ENCODE peak calls at places on chromosome 5, in nine cellular contexts. X is H54, M is body of pancreas, B is sigmoid colon, O is tibial nerve, P is A549, E is stomach, D is GM12891, R is uterus. L is an unnamed sample.

GRCh38 chr5:119036101-119036762 is 34.7 kb upstream of the DMXL1 start:
- DNase-seq in X (peak), M (no peak), B (no peak), O (no peak), P (peak), E (no peak), D (no peak), R (no peak), L (no peak)

GRCh38 chr5:115381911-115382662 is 85.6 kb upstream of the CCDC112 start:
- DNase-seq in X (no peak), M (no peak), B (no peak), O (no peak), P (no peak), E (no peak), D (no peak), R (no peak), L (no peak)

GRCh38 chr5:112012112-112012511 is 255.1 kb upstream of the NREP start:
- DNase-seq in X (no peak), M (peak), B (no peak), O (no peak), P (no peak), E (no peak), D (no peak), R (no peak), L (no peak)

GRCh38 chr5:133657036-133657435 is 44.7 kb upstream of the FSTL4 start:
- DNase-seq in X (no peak), M (no peak), B (no peak), O (no peak), P (no peak), E (no peak), D (no peak), R (no peak), L (no peak)

GRCh38 chr5:171617268-171617667 is 168.3 kb upstream of the SMIM23 start:
- DNase-seq in X (no peak), M (no peak), B (no peak), O (no peak), P (no peak), E (no peak), D (no peak), R (no peak), L (no peak)

GRCh38 chr5:95076395-95077165 is 208.3 kb downstream of the MCTP1 start:
- DNase-seq in X (no peak), M (no peak), B (no peak), O (no peak), P (no peak), E (no peak), D (no peak), R (no peak), L (no peak)

GRCh38 chr5:112977440-112977861 is 853 bp downstream of the DCP2 start:
- DNase-seq in X (no peak), M (no peak), B (no peak), O (no peak), P (no peak), E (no peak), D (no peak), R (no peak), L (peak)

GRCh38 chr5:98458004-98458403 is 315.5 kb upstream of the RGMB start:
- DNase-seq in X (no peak), M (no peak), B (no peak), O (no peak), P (no peak), E (no peak), D (no peak), R (no peak), L (no peak)

GRCh38 chr5:181217111-181217804 is 5.8 kb upstream of the TRIM41 start:
- DNase-seq in X (no peak), M (peak), B (peak), O (peak), P (peak), E (peak), D (no peak), R (peak), L (no peak)

GRCh38 chr5:34436761-34437501 is 219.2 kb upstream of the RAI14 start:
- DNase-seq in X (no peak), M (no peak), B (no peak), O (no peak), P (no peak), E (no peak), D (no peak), R (no peak), L (no peak)

GRCh38 chr5:139474815-139475791 is 4.3 kb downstream of the SMIM33 start:
- DNase-seq in X (no peak), M (no peak), B (peak), O (peak), P (no peak), E (no peak), D (no peak), R (peak), L (peak)

GRCh38 chr5:149221326-149221725 is 50.3 kb upstream of the AFAP1L1 start:
- DNase-seq in X (no peak), M (no peak), B (no peak), O (no peak), P (no peak), E (no peak), D (no peak), R (no peak), L (no peak)

GRCh38 chr5:165617491-165617890 is 2112.1 kb downstream of the MAT2B start:
- DNase-seq in X (no peak), M (no peak), B (no peak), O (no peak), P (no peak), E (no peak), D (no peak), R (no peak), L (no peak)

DNA sequence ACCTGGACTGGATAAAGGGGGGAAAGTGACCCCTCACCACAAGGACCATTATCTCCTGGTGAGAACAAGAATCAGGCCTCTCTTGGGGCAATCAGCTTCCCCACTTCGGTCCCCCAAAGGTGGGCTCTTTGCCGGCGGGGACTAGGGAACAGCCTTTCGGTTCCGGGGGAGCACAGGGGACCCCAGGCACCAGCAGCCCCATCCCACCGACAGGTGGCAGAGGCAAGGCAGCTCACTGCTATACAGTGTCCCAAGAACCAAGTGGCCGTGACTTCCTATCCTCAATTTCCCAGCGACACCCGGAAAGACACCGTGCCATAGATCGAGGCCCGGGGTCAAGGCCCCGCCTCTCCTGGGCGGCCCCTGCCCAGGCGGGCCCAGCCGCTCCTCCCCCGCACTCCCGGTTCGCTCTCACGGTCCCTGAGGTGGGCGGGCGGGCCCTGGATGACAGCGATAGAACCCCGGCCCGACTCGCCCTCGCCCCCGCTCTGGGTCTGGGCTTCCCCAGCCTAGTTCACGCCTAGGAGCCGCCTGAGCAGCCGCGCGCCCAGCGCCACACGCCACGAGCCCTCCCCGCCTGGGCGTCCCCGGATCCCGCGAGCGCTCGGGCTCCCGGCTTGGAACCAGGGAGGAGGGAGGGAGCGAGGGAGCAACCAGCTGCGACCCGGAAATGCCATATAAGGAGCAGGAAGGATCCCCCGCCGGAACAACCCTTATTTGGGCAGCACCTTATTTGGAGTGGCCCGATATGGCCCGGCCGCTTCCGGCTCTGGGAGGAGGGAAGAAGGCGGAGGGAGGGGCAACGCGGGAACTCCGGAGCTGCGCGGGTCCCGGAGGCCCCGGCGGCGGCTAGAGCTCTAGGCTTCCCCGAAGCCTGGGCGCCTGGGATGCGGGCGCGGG is 641 bp upstream of the EGR1 start:
- DNase-seq in X (peak), M (peak), B (peak), O (peak), P (peak), E (peak), D (peak), R (peak), L (peak)
- TF ChIP-seq POLR2A in X (peak), M (peak), B (no peak), O (peak), P (peak), E (no peak), D (peak), R (no peak), L (peak)

GRCh38 chr5:138213161-138214029 is at the start of gene CDC23:
- DNase-seq in X (peak), M (peak), B (peak), O (peak), P (peak), E (peak), D (peak), R (peak), L (peak)
- TF ChIP-seq POLR2A in X (peak), M (peak), B (peak), O (peak), P (peak), E (no peak), D (peak), R (peak), L (peak)

DNA sequence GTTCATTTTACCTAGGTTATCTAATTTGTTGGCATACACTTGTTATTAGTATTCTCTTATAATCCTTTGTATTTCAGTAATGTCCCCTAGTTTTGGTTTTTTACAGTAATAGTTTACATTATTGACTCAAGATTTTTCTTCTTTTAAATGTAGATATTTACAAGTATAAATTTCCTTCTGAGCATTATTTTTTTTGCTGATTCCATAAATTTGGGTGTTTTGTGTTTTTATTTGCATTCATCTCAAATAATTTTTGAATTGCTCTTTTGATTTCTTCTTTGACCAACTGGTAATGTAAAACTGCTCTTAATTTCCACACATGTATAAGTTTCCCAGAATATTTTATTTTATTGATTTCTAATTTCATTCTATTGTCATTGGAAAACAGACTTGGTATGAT is 68.1 kb downstream of the ESM1 start:
- DNase-seq in X (no peak), M (no peak), B (no peak), O (no peak), P (no peak), E (no peak), D (no peak), R (no peak), L (no peak)
- TF ChIP-seq POLR2A in X (no peak), M (no peak), B (no peak), O (no peak), P (no peak), E (no peak), D (no peak), R (no peak), L (no peak)

GRCh38 chr5:39520232-39520572 is 95.4 kb upstream of the DAB2 start:
- DNase-seq in X (no peak), M (no peak), B (no peak), O (no peak), P (no peak), E (no peak), D (no peak), R (no peak), L (no peak)
- TF ChIP-seq POLR2A in X (no peak), M (no peak), B (no peak), O (no peak), P (no peak), E (no peak), D (no peak), R (no peak), L (no peak)

DNA sequence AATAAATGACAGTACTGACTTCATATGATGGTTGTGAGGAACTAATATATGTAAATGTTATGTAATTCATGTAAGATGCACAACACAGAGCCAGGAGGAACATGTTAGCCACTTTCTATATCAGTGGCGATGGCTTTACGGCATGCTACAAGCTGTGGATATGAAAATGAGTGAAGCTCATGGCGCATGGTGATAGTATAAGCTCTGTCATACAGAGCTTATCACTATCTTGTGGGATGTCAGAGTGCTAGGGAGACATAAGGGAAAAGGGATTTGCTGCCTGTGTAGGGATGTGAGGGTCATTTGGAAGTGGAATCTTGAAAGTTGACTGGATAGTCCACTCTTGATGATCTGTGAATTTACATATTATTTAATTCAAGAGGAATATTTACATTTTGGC is 13.6 kb downstream of the CPEB4 start:
- DNase-seq in X (no peak), M (no peak), B (no peak), O (no peak), P (no peak), E (no peak), D (no peak), R (no peak), L (peak)
- TF ChIP-seq POLR2A in X (no peak), M (no peak), B (no peak), O (no peak), P (no peak), E (no peak), D (no peak), R (no peak), L (peak)

GRCh38 chr5:3538886-3539285 is 56.7 kb upstream of the IRX1 start:
- DNase-seq in X (no peak), M (no peak), B (no peak), O (no peak), P (no peak), E (no peak), D (no peak), R (no peak), L (no peak)
- TF ChIP-seq POLR2A in X (no peak), M (no peak), B (no peak), O (no peak), P (no peak), E (no peak), D (no peak), R (no peak), L (no peak)

GRCh38 chr5:145833616-145834200 is 1.4 kb downstream of the PRELID2 start:
- DNase-seq in X (no peak), M (no peak), B (no peak), O (no peak), P (no peak), E (no peak), D (no peak), R (no peak), L (peak)

GRCh38 chr5:145838276-145838675 is 3.1 kb upstream of the PRELID2 start:
- DNase-seq in X (no peak), M (peak), B (no peak), O (no peak), P (no peak), E (peak), D (no peak), R (no peak), L (no peak)

GRCh38 chr5:145834554-145834916 is 607 bp downstream of the PRELID2 start:
- DNase-seq in X (no peak), M (no peak), B (no peak), O (no peak), P (no peak), E (no peak), D (no peak), R (no peak), L (peak)

GRCh38 chr5:145835839-145836222 is 689 bp upstream of the PRELID2 start:
- DNase-seq in X (no peak), M (no peak), B (no peak), O (no peak), P (no peak), E (no peak), D (no peak), R (no peak), L (peak)

DNA sequence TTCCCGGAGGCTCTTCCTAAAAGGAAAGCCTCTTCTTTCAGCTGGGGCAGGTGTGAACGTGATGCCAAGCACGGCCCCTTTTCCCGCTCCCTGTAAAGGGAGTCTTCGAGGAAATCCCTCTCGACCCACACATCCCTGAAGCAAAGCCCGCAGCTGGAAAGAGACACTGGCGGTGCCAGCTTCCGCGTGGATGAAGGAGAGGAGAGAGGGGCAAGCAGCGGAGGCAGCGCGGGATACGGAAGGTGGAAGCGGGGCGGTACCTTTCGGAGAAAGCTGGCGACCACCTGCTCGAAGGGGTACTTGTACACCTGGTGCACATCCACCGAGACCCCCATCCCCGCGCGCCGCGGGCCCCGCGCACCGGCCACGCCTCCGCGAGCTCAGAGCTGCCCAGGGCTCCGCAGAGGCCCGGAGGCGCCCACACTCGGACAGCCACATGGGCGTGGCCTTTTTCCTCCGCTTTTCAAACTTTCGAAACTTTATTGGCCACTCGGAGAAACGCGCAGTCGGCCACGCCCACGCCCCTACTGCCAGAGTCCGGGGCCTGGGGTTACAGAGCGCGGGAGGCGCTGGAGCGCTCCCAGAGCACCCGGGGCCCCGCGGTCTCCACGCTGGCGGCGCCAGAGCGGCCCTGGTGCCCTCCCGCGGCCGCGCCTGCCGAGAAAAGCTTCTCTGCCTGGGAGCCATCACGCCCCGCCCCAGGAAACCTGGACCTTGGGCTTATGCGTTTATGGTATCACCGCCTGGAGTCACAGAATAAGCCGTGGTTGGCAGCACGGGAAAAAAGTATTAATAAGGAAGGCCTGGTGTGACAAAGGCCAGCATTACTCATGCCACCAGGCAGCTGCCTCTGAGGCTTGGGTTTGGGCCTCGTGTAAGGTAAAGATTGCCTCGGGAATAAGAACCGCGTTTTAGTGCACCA is at the start of gene PRELID2:
- DNase-seq in X (peak), M (peak), B (peak), O (peak), P (peak), E (peak), D (peak), R (peak), L (peak)
- TF ChIP-seq POLR2A in X (peak), M (peak), B (peak), O (peak), P (peak), E (no peak), D (no peak), R (peak), L (peak)

GRCh38 chr5:132462856-132463745 is 27.5 kb downstream of the IRF1 start:
- DNase-seq in X (no peak), M (no peak), B (peak), O (no peak), P (no peak), E (no peak), D (no peak), R (no peak), L (no peak)
- TF ChIP-seq POLR2A in X (no peak), M (no peak), B (no peak), O (no peak), P (no peak), E (no peak), D (no peak), R (no peak), L (no peak)

GRCh38 chr5:81302596-81302995 is 1.2 kb downstream of the ZCCHC9 start:
- DNase-seq in X (no peak), M (no peak), B (no peak), O (no peak), P (no peak), E (no peak), D (no peak), R (no peak), L (no peak)

GRCh38 chr5:81305783-81306182 is 4.4 kb downstream of the ZCCHC9 start:
- DNase-seq in X (no peak), M (no peak), B (no peak), O (no peak), P (no peak), E (no peak), D (no peak), R (no peak), L (no peak)

GRCh38 chr5:81297531-81297930 is 3.9 kb upstream of the ZCCHC9 start:
- DNase-seq in X (no peak), M (no peak), B (no peak), O (no peak), P (no peak), E (no peak), D (no peak), R (no peak), L (no peak)

GRCh38 chr5:81303563-81303962 is 2.2 kb downstream of the ZCCHC9 start:
- DNase-seq in X (peak), M (no peak), B (no peak), O (no peak), P (no peak), E (no peak), D (no peak), R (no peak), L (no peak)

GRCh38 chr5:81301221-81302015 is at the start of gene ZCCHC9:
- DNase-seq in X (peak), M (peak), B (peak), O (peak), P (peak), E (peak), D (peak), R (peak), L (peak)
- TF ChIP-seq POLR2A in X (peak), M (peak), B (peak), O (peak), P (peak), E (peak), D (peak), R (peak), L (peak)